ENCODE peak calls at places on chromosome 13, in four cellular contexts. One of them, this sample, is unnamed.

GRCh38 chr13:97719759-97720158 is 233.7 kb upstream of the IPO5 start:
- DNase-seq in spleen: no peak
- DNase-seq in IMR-90: no peak
- DNase-seq in tibial nerve: no peak
- DNase-seq in this sample: no peak

GRCh38 chr13:52450793-52451116 is 321 bp upstream of the VPS36 start:
- DNase-seq in spleen: no peak
- DNase-seq in IMR-90: no peak
- DNase-seq in tibial nerve: no peak
- DNase-seq in this sample: no peak

GRCh38 chr13:44436589-44437337 is 63.1 kb downstream of the SERP2 start:
- DNase-seq in spleen: peak
- DNase-seq in IMR-90: peak
- DNase-seq in tibial nerve: peak
- DNase-seq in this sample: peak

GRCh38 chr13:33312150-33312908 is 26.8 kb upstream of the STARD13 start:
- DNase-seq in spleen: no peak
- DNase-seq in IMR-90: peak
- DNase-seq in tibial nerve: no peak
- DNase-seq in this sample: no peak

GRCh38 chr13:74047925-74048324 is 86.3 kb downstream of the KLF12 start:
- DNase-seq in spleen: no peak
- DNase-seq in IMR-90: no peak
- DNase-seq in tibial nerve: no peak
- DNase-seq in this sample: no peak

GRCh38 chr13:47067296-47067695 is 170.4 kb upstream of the HTR2A start:
- DNase-seq in spleen: no peak
- DNase-seq in IMR-90: no peak
- DNase-seq in tibial nerve: no peak
- DNase-seq in this sample: no peak

GRCh38 chr13:26050568-26051230 is 1.1 kb downstream of the SHISA2 start:
- DNase-seq in spleen: no peak
- DNase-seq in IMR-90: no peak
- DNase-seq in tibial nerve: no peak
- DNase-seq in this sample: no peak

GRCh38 chr13:98775844-98776598 is 23.5 kb upstream of the SLC15A1 start:
- DNase-seq in spleen: no peak
- DNase-seq in IMR-90: peak
- DNase-seq in tibial nerve: no peak
- DNase-seq in this sample: no peak

GRCh38 chr13:20197361-20197834 is 4.7 kb upstream of the GJB2 start:
- DNase-seq in spleen: no peak
- DNase-seq in IMR-90: peak
- DNase-seq in tibial nerve: no peak
- DNase-seq in this sample: no peak

GRCh38 chr13:51271008-51271407 is 48.8 kb downstream of the FAM124A start:
- DNase-seq in spleen: no peak
- DNase-seq in IMR-90: no peak
- DNase-seq in tibial nerve: no peak
- DNase-seq in this sample: no peak

GRCh38 chr13:58583961-58584360 is 952.4 kb downstream of the PCDH17 start:
- DNase-seq in spleen: no peak
- DNase-seq in IMR-90: no peak
- DNase-seq in tibial nerve: no peak
- DNase-seq in this sample: no peak

GRCh38 chr13:98978280-98978679 is 416 bp upstream of the DOCK9 start:
- DNase-seq in spleen: no peak
- DNase-seq in IMR-90: peak
- DNase-seq in tibial nerve: no peak
- DNase-seq in this sample: peak

GRCh38 chr13:98741741-98742435 is 10.6 kb downstream of the SLC15A1 start:
- DNase-seq in spleen: no peak
- DNase-seq in IMR-90: no peak
- DNase-seq in tibial nerve: no peak
- DNase-seq in this sample: no peak

GRCh38 chr13:25018729-25019115 is 77.2 kb upstream of the PABPC3 start:
- DNase-seq in spleen: no peak
- DNase-seq in IMR-90: no peak
- DNase-seq in tibial nerve: no peak
- DNase-seq in this sample: no peak

GRCh38 chr13:44549461-44549860 is 26.7 kb downstream of the TSC22D1 start:
- DNase-seq in spleen: no peak
- DNase-seq in IMR-90: no peak
- DNase-seq in tibial nerve: no peak
- DNase-seq in this sample: no peak

GRCh38 chr13:21616880-21617279 is 12.9 kb upstream of the MICU2 start:
- DNase-seq in spleen: no peak
- DNase-seq in IMR-90: no peak
- DNase-seq in tibial nerve: no peak
- DNase-seq in this sample: no peak

GRCh38 chr13:57353831-57354230 is 186.8 kb downstream of the PRR20E start:
- DNase-seq in spleen: no peak
- DNase-seq in IMR-90: no peak
- DNase-seq in tibial nerve: no peak
- DNase-seq in this sample: no peak

GRCh38 chr13:102960959-102961358 is 105.3 kb downstream of the SLC10A2 start:
- DNase-seq in spleen: no peak
- DNase-seq in IMR-90: no peak
- DNase-seq in tibial nerve: no peak
- DNase-seq in this sample: no peak

GRCh38 chr13:36549771-36550170 is 117.5 kb downstream of the CCNA1 start:
- DNase-seq in spleen: no peak
- DNase-seq in IMR-90: no peak
- DNase-seq in tibial nerve: no peak
- DNase-seq in this sample: no peak

GRCh38 chr13:106533940-106534843 is 1.3 kb downstream of the EFNB2 start:
- DNase-seq in spleen: peak
- DNase-seq in IMR-90: peak
- DNase-seq in tibial nerve: no peak
- DNase-seq in this sample: peak

GRCh38 chr13:28040977-28041376 is 52.5 kb upstream of the URAD start:
- DNase-seq in spleen: no peak
- DNase-seq in IMR-90: no peak
- DNase-seq in tibial nerve: no peak
- DNase-seq in this sample: no peak

GRCh38 chr13:35475131-35475959 is 1.1 kb downstream of the MAB21L1 start:
- DNase-seq in spleen: peak
- DNase-seq in IMR-90: peak
- DNase-seq in tibial nerve: peak
- DNase-seq in this sample: no peak

GRCh38 chr13:76106763-76107162 is 470.6 kb downstream of the LMO7 start:
- DNase-seq in spleen: no peak
- DNase-seq in IMR-90: no peak
- DNase-seq in tibial nerve: no peak
- DNase-seq in this sample: no peak

GRCh38 chr13:37621811-37622361 is 23.3 kb upstream of the POSTN start:
- DNase-seq in spleen: no peak
- DNase-seq in IMR-90: peak
- DNase-seq in tibial nerve: no peak
- DNase-seq in this sample: peak

GRCh38 chr13:97280478-97280877 is 58.3 kb downstream of the MBNL2 start:
- DNase-seq in spleen: no peak
- DNase-seq in IMR-90: no peak
- DNase-seq in tibial nerve: no peak
- DNase-seq in this sample: no peak

GRCh38 chr13:113759525-113760137 is 605 bp downstream of the TMEM255B start:
- DNase-seq in spleen: peak
- DNase-seq in IMR-90: peak
- DNase-seq in tibial nerve: no peak
- DNase-seq in this sample: no peak

GRCh38 chr13:107457686-107458085 is 757.6 kb downstream of the LIG4 start:
- DNase-seq in spleen: no peak
- DNase-seq in IMR-90: no peak
- DNase-seq in tibial nerve: no peak
- DNase-seq in this sample: no peak

GRCh38 chr13:32535140-32535539 is 3.5 kb downstream of the N4BP2L2 start:
- DNase-seq in spleen: no peak
- DNase-seq in IMR-90: peak
- DNase-seq in tibial nerve: no peak
- DNase-seq in this sample: no peak

GRCh38 chr13:84896128-84896527 is 903.1 kb downstream of the SLITRK6 start:
- DNase-seq in spleen: no peak
- DNase-seq in IMR-90: peak
- DNase-seq in tibial nerve: no peak
- DNase-seq in this sample: peak

GRCh38 chr13:31706105-31706504 is 33.2 kb upstream of the RXFP2 start:
- DNase-seq in spleen: no peak
- DNase-seq in IMR-90: no peak
- DNase-seq in tibial nerve: no peak
- DNase-seq in this sample: no peak

GRCh38 chr13:114149774-114150740 is 17.6 kb upstream of the RASA3 start:
- DNase-seq in spleen: no peak
- DNase-seq in IMR-90: no peak
- DNase-seq in tibial nerve: no peak
- DNase-seq in this sample: no peak

GRCh38 chr13:106917673-106918652 is 350.0 kb upstream of the ARGLU1 start:
- DNase-seq in spleen: peak
- DNase-seq in IMR-90: peak
- DNase-seq in tibial nerve: peak
- DNase-seq in this sample: peak

GRCh38 chr13:50129923-50130685 is 114.9 kb downstream of the KCNRG start:
- DNase-seq in spleen: peak
- DNase-seq in IMR-90: no peak
- DNase-seq in tibial nerve: peak
- DNase-seq in this sample: no peak

GRCh38 chr13:41019578-41020347 is 647 bp upstream of the ELF1 start:
- DNase-seq in spleen: no peak
- DNase-seq in IMR-90: no peak
- DNase-seq in tibial nerve: no peak
- DNase-seq in this sample: no peak

GRCh38 chr13:38384171-38384570 is 34.5 kb downstream of the UFM1 start:
- DNase-seq in spleen: no peak
- DNase-seq in IMR-90: no peak
- DNase-seq in tibial nerve: no peak
- DNase-seq in this sample: no peak

GRCh38 chr13:111573801-111574200 is 253.4 kb downstream of the TEX29 start:
- DNase-seq in spleen: peak
- DNase-seq in IMR-90: no peak
- DNase-seq in tibial nerve: no peak
- DNase-seq in this sample: no peak

DNA sequence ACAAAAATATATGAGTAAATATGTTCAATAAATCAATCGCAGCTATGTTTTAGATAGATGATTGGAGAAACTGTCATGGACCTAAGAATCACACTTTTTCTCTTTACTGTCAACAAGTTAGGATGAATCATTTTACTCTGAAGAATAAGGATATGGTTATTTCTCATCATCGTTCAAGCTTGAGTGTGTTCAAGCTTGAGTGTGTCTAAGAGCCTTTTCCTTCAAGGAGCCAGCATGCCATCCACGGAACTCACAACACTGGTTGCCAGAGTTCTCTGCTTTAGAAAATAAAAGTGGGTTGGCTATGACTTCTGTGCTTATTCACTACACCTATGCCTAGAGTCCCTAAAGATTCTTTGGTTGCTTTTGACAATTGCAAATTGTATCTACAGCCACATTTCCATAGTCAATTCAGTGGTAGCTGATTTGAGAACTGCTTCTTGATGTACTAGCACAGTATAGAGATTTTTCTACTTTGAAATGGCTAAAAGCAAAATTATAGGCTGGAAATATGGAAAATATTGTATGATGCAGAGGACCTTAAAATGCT is 58.1 kb upstream of the SCEL start:
- DNase-seq in spleen: no peak
- DNase-seq in IMR-90: no peak
- DNase-seq in tibial nerve: no peak
- DNase-seq in this sample: no peak
- H3K4me3 ChIP-seq in spleen: peak
- H3K4me3 ChIP-seq in IMR-90: no peak
- H3K4me3 ChIP-seq in tibial nerve: no peak
- H3K4me3 ChIP-seq in this sample: no peak

GRCh38 chr13:110560606-110561334 is 752 bp downstream of the RAB20 start:
- DNase-seq in spleen: no peak
- DNase-seq in IMR-90: no peak
- DNase-seq in tibial nerve: no peak
- DNase-seq in this sample: no peak
- H3K27ac ChIP-seq in spleen: peak
- H3K27ac ChIP-seq in IMR-90: peak
- H3K27ac ChIP-seq in tibial nerve: peak
- H3K27ac ChIP-seq in this sample: peak

DNA sequence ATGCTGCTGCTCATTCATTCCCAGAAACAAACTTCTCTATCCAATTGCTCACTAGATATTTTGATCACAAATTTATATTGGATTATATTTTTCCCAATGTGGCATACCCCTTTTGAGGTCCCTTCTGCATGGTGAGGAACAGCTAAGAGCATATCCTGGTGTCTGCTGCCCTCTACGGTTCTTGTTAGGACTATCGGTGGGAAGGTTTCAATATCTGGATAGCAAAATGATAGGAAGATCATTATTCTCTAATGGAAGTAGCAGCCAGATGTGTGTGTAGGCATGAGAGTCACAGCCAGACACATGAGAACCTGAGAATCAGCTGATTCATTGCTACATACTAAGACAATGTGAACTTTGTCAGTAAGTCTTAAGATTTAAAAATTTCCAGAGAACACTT is 1422.4 kb upstream of the MIR17HG start:
- DNase-seq in spleen: no peak
- DNase-seq in IMR-90: peak
- DNase-seq in tibial nerve: no peak
- DNase-seq in this sample: no peak
- TF ChIP-seq CTCF in spleen: no peak
- TF ChIP-seq CTCF in IMR-90: no peak
- TF ChIP-seq CTCF in tibial nerve: no peak
- TF ChIP-seq CTCF in this sample: peak

GRCh38 chr13:81140675-81141074 is 799.7 kb upstream of the SPRY2 start:
- DNase-seq in spleen: no peak
- DNase-seq in IMR-90: no peak
- DNase-seq in tibial nerve: no peak
- DNase-seq in this sample: no peak
- H3K4me3 ChIP-seq in spleen: no peak
- H3K4me3 ChIP-seq in IMR-90: no peak
- H3K4me3 ChIP-seq in tibial nerve: no peak
- H3K4me3 ChIP-seq in this sample: no peak

DNA sequence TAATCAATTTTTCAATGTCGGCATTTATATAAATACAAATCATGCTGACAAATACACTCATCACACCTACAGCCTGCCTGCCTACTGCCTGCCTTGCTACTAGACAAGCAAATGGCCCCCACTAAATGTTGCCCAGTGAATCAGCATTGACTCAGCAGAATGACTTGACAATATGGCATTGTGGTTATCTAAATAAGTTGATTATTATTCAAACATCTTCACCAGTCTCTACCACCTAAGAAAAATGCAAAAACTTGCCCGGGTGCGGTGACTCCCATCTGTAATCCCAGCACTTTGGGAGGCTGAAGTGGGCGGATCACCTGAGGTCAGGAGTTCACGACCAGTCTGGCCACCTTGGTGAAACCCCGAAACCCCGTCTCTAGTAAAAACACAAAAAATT is 296.1 kb downstream of the PCDH9 start:
- DNase-seq in spleen: peak
- DNase-seq in IMR-90: peak
- DNase-seq in tibial nerve: no peak
- DNase-seq in this sample: peak
- H3K27ac ChIP-seq in spleen: no peak
- H3K27ac ChIP-seq in IMR-90: no peak
- H3K27ac ChIP-seq in tibial nerve: no peak
- H3K27ac ChIP-seq in this sample: no peak

GRCh38 chr13:109904218-109904617 is 117.8 kb upstream of the IRS2 start:
- DNase-seq in spleen: no peak
- DNase-seq in IMR-90: no peak
- DNase-seq in tibial nerve: no peak
- DNase-seq in this sample: no peak
- TF ChIP-seq CTCF in spleen: no peak
- TF ChIP-seq CTCF in IMR-90: no peak
- TF ChIP-seq CTCF in tibial nerve: no peak
- TF ChIP-seq CTCF in this sample: no peak